ENCODE peak calls at places on chromosome 2, in nine cellular contexts. Y, B, G, S, U, W, A, F and D are unnamed samples.

GRCh38 chr2:108630567-108631405 is 88.5 kb upstream of the RANBP2 start:
- DNase-seq in Y (peak), B (peak), G (no peak), S (no peak), U (no peak), W (no peak), A (no peak), F (no peak), D (no peak)

GRCh38 chr2:201821080-201821479 is 14.7 kb downstream of the CDK15 start:
- DNase-seq in Y (no peak), B (no peak), G (no peak), S (no peak), U (no peak), W (no peak), A (no peak), F (no peak), D (no peak)

GRCh38 chr2:167750675-167751074 is 496.7 kb downstream of the STK39 start:
- DNase-seq in Y (no peak), B (no peak), G (no peak), S (no peak), U (no peak), W (no peak), A (no peak), F (no peak), D (no peak)

GRCh38 chr2:121804340-121804739 is 48.9 kb downstream of the TSN start:
- DNase-seq in Y (no peak), B (peak), G (peak), S (peak), U (no peak), W (no peak), A (no peak), F (no peak), D (peak)

GRCh38 chr2:70536517-70537060 is 17.0 kb downstream of the TGFA start:
- DNase-seq in Y (peak), B (no peak), G (no peak), S (no peak), U (no peak), W (no peak), A (no peak), F (no peak), D (no peak)

GRCh38 chr2:219335373-219335786 is 2.8 kb upstream of the RESP18 start:
- DNase-seq in Y (no peak), B (peak), G (no peak), S (no peak), U (no peak), W (no peak), A (no peak), F (no peak), D (no peak)

GRCh38 chr2:75560768-75561565 is at the start of gene EVA1A:
- DNase-seq in Y (peak), B (peak), G (peak), S (peak), U (peak), W (no peak), A (no peak), F (no peak), D (peak)

GRCh38 chr2:216341151-216341550 is 31.1 kb downstream of the MARCHF4 start:
- DNase-seq in Y (no peak), B (peak), G (no peak), S (no peak), U (peak), W (no peak), A (no peak), F (no peak), D (peak)

GRCh38 chr2:101113441-101114267 is 37.5 kb downstream of the TBC1D8 start:
- DNase-seq in Y (peak), B (peak), G (peak), S (peak), U (no peak), W (peak), A (no peak), F (no peak), D (peak)

GRCh38 chr2:44649426-44649825 is 287.7 kb downstream of the CAMKMT start:
- DNase-seq in Y (no peak), B (peak), G (no peak), S (no peak), U (no peak), W (no peak), A (no peak), F (no peak), D (no peak)

GRCh38 chr2:99403524-99403923 is 66.3 kb downstream of the EIF5B start:
- DNase-seq in Y (no peak), B (no peak), G (no peak), S (no peak), U (no peak), W (no peak), A (no peak), F (no peak), D (no peak)
- TF ChIP-seq CTCF in Y (peak), B (no peak), G (no peak), S (no peak), U (peak), W (no peak), A (no peak), F (no peak), D (no peak)

GRCh38 chr2:677056-677949 is at the start of gene TMEM18:
- DNase-seq in Y (peak), B (peak), G (peak), S (peak), U (peak), W (peak), A (peak), F (peak), D (peak)
- TF ChIP-seq CTCF in Y (peak), B (no peak), G (peak), S (no peak), U (peak), W (peak), A (no peak), F (peak), D (peak)

GRCh38 chr2:242019344-242019743 is 149.8 kb downstream of the RTP5 start:
- DNase-seq in Y (no peak), B (no peak), G (no peak), S (no peak), U (no peak), W (no peak), A (peak), F (peak), D (no peak)
- TF ChIP-seq CTCF in Y (no peak), B (no peak), G (no peak), S (no peak), U (no peak), W (no peak), A (no peak), F (no peak), D (no peak)

GRCh38 chr2:54085069-54085468 is 30.3 kb upstream of the ACYP2 start:
- DNase-seq in Y (peak), B (no peak), G (no peak), S (no peak), U (no peak), W (no peak), A (no peak), F (no peak), D (no peak)
- TF ChIP-seq CTCF in Y (no peak), B (no peak), G (no peak), S (no peak), U (no peak), W (no peak), A (no peak), F (no peak), D (no peak)